ENCODE peak calls at places on chromosomes 1 and 21, in nine cellular contexts. One of them, this sample, is unnamed.

GRCh38 chr1:212791261-212791675 is 309 bp downstream of the NSL1 start:
- DNase-seq in fibroblast of the aortic adventitia: peak
- DNase-seq in GM12878: no peak
- DNase-seq in GM12864: no peak
- DNase-seq in AG04450: no peak
- DNase-seq in heart left ventricle: no peak
- DNase-seq in adipocyte: peak
- DNase-seq in fibroblast of mammary gland: peak
- DNase-seq in cardiac fibroblast: peak
- DNase-seq in this sample: no peak

GRCh38 chr1:209326876-209327275 is 256.6 kb upstream of the CAMK1G start:
- DNase-seq in AG04450: no peak
- DNase-seq in fibroblast of mammary gland: no peak
- DNase-seq in heart left ventricle: no peak
- DNase-seq in adipocyte: no peak
- DNase-seq in GM12878: no peak
- DNase-seq in GM12864: no peak
- DNase-seq in fibroblast of the aortic adventitia: no peak
- DNase-seq in cardiac fibroblast: no peak
- DNase-seq in this sample: no peak

GRCh38 chr1:63662846-63663245 is 69.6 kb downstream of the PGM1 start:
- DNase-seq in fibroblast of the aortic adventitia: peak
- DNase-seq in GM12878: no peak
- DNase-seq in cardiac fibroblast: peak
- DNase-seq in heart left ventricle: no peak
- DNase-seq in GM12864: no peak
- DNase-seq in AG04450: no peak
- DNase-seq in adipocyte: no peak
- DNase-seq in fibroblast of mammary gland: peak
- DNase-seq in this sample: peak

GRCh38 chr1:234956821-234957329 is 171.8 kb downstream of the TOMM20 start:
- DNase-seq in adipocyte: no peak
- DNase-seq in heart left ventricle: no peak
- DNase-seq in GM12878: no peak
- DNase-seq in GM12864: no peak
- DNase-seq in fibroblast of mammary gland: no peak
- DNase-seq in AG04450: no peak
- DNase-seq in cardiac fibroblast: no peak
- DNase-seq in fibroblast of the aortic adventitia: no peak
- DNase-seq in this sample: no peak

GRCh38 chr1:71270394-71270793 is 189.6 kb upstream of the ZRANB2 start:
- DNase-seq in fibroblast of mammary gland: no peak
- DNase-seq in heart left ventricle: no peak
- DNase-seq in cardiac fibroblast: no peak
- DNase-seq in GM12864: no peak
- DNase-seq in AG04450: no peak
- DNase-seq in adipocyte: no peak
- DNase-seq in fibroblast of the aortic adventitia: no peak
- DNase-seq in GM12878: no peak
- DNase-seq in this sample: no peak

GRCh38 chr21:32702702-32703101 is 25.1 kb downstream of the SYNJ1 start:
- DNase-seq in fibroblast of the aortic adventitia: peak
- DNase-seq in AG04450: peak
- DNase-seq in GM12864: no peak
- DNase-seq in cardiac fibroblast: peak
- DNase-seq in GM12878: no peak
- DNase-seq in heart left ventricle: no peak
- DNase-seq in adipocyte: no peak
- DNase-seq in fibroblast of mammary gland: peak
- DNase-seq in this sample: peak

GRCh38 chr1:100950311-100950710 is 54.4 kb downstream of the SLC30A7 start:
- DNase-seq in adipocyte: no peak
- DNase-seq in AG04450: no peak
- DNase-seq in GM12864: no peak
- DNase-seq in GM12878: no peak
- DNase-seq in cardiac fibroblast: no peak
- DNase-seq in fibroblast of the aortic adventitia: peak
- DNase-seq in heart left ventricle: no peak
- DNase-seq in fibroblast of mammary gland: no peak
- DNase-seq in this sample: no peak

GRCh38 chr1:19921310-19921709 is 2.1 kb downstream of the PLA2G2E start:
- DNase-seq in fibroblast of mammary gland: no peak
- DNase-seq in heart left ventricle: no peak
- DNase-seq in fibroblast of the aortic adventitia: no peak
- DNase-seq in adipocyte: no peak
- DNase-seq in GM12878: no peak
- DNase-seq in cardiac fibroblast: no peak
- DNase-seq in GM12864: no peak
- DNase-seq in AG04450: no peak
- DNase-seq in this sample: no peak

GRCh38 chr1:151993084-151993733 is 450 bp downstream of the S100A10 start:
- DNase-seq in GM12864: no peak
- DNase-seq in adipocyte: peak
- DNase-seq in fibroblast of the aortic adventitia: no peak
- DNase-seq in GM12878: no peak
- DNase-seq in heart left ventricle: peak
- DNase-seq in AG04450: no peak
- DNase-seq in cardiac fibroblast: no peak
- DNase-seq in fibroblast of mammary gland: no peak
- DNase-seq in this sample: no peak

GRCh38 chr1:107184888-107185287 is 44.0 kb downstream of the NTNG1 start:
- DNase-seq in cardiac fibroblast: no peak
- DNase-seq in heart left ventricle: no peak
- DNase-seq in AG04450: no peak
- DNase-seq in GM12864: no peak
- DNase-seq in fibroblast of the aortic adventitia: no peak
- DNase-seq in GM12878: no peak
- DNase-seq in adipocyte: no peak
- DNase-seq in fibroblast of mammary gland: no peak
- DNase-seq in this sample: no peak

GRCh38 chr1:42259059-42259738 is 75.8 kb downstream of the FOXJ3 start:
- DNase-seq in fibroblast of the aortic adventitia: peak
- DNase-seq in AG04450: no peak
- DNase-seq in GM12864: peak
- DNase-seq in GM12878: peak
- DNase-seq in cardiac fibroblast: peak
- DNase-seq in heart left ventricle: no peak
- DNase-seq in fibroblast of mammary gland: peak
- DNase-seq in adipocyte: peak
- DNase-seq in this sample: peak

GRCh38 chr1:12076425-12077005 is 13.4 kb downstream of the TNFRSF8 start:
- DNase-seq in cardiac fibroblast: no peak
- DNase-seq in AG04450: no peak
- DNase-seq in GM12864: no peak
- DNase-seq in fibroblast of mammary gland: no peak
- DNase-seq in fibroblast of the aortic adventitia: no peak
- DNase-seq in adipocyte: no peak
- DNase-seq in heart left ventricle: no peak
- DNase-seq in GM12878: no peak
- DNase-seq in this sample: no peak

GRCh38 chr1:12072741-12073140 is 9.6 kb downstream of the TNFRSF8 start:
- DNase-seq in fibroblast of the aortic adventitia: no peak
- DNase-seq in GM12878: no peak
- DNase-seq in heart left ventricle: no peak
- DNase-seq in fibroblast of mammary gland: no peak
- DNase-seq in GM12864: no peak
- DNase-seq in cardiac fibroblast: no peak
- DNase-seq in AG04450: no peak
- DNase-seq in adipocyte: no peak
- DNase-seq in this sample: no peak

GRCh38 chr1:12078575-12078937 is 15.5 kb downstream of the TNFRSF8 start:
- DNase-seq in cardiac fibroblast: no peak
- DNase-seq in adipocyte: no peak
- DNase-seq in GM12864: no peak
- DNase-seq in fibroblast of mammary gland: no peak
- DNase-seq in fibroblast of the aortic adventitia: no peak
- DNase-seq in AG04450: no peak
- DNase-seq in heart left ventricle: no peak
- DNase-seq in GM12878: no peak
- DNase-seq in this sample: no peak

GRCh38 chr1:12073796-12074195 is 10.7 kb downstream of the TNFRSF8 start:
- DNase-seq in cardiac fibroblast: no peak
- DNase-seq in heart left ventricle: no peak
- DNase-seq in fibroblast of mammary gland: no peak
- DNase-seq in AG04450: no peak
- DNase-seq in GM12864: no peak
- DNase-seq in fibroblast of the aortic adventitia: no peak
- DNase-seq in adipocyte: no peak
- DNase-seq in GM12878: no peak
- DNase-seq in this sample: no peak

DNA sequence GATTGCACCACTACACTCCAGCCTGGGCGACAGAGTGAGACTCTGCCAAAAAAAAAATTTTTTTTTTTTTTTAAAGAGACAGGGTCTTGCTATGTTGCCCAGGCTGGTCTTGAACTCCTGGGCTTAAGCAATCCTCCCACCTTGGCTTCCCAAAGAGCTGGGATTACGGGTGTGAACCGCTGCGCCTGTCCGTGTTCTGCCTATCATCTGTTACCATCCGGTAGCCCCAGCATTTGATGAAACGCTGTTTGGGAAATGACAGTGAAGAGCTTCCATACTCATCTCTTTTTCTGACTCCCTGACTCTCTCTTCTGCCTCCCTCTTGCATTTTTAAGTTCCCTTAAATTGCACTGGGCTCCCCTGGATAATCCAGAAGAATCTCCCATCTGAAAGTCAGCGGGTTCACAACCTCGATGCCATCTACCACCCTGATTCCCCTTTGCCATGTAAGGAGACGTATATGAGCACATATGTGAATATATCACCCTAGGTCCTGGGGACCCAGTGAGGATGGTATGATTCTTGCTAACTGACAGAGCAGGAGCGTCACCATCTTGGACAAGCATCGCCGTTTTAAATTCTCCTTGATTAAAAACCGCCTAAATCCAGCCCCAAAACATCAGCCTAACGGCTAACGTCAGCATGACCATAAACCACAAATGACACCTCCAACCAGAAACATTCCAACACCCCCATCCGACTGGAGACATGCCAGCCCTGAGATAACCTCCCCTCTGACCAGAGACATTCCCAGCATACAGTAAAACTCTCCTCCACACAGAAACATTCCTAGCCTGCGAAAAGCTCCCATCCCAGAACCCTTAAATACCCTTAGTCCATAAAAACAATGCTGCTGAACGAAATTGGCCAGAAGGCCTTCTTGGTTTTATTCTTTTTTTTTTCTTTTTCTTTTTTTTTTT is 12.4 kb downstream of the TNFRSF8 start:
- DNase-seq in fibroblast of mammary gland: peak
- DNase-seq in GM12878: no peak
- DNase-seq in adipocyte: no peak
- DNase-seq in heart left ventricle: peak
- DNase-seq in AG04450: peak
- DNase-seq in cardiac fibroblast: peak
- DNase-seq in GM12864: no peak
- DNase-seq in fibroblast of the aortic adventitia: peak
- DNase-seq in this sample: peak
- H3K4me3 ChIP-seq in fibroblast of mammary gland: no peak
- H3K4me3 ChIP-seq in GM12878: no peak
- H3K4me3 ChIP-seq in adipocyte: no peak
- H3K4me3 ChIP-seq in heart left ventricle: no peak
- H3K4me3 ChIP-seq in AG04450: no peak
- H3K4me3 ChIP-seq in cardiac fibroblast: no peak
- H3K4me3 ChIP-seq in GM12864: no peak
- H3K4me3 ChIP-seq in fibroblast of the aortic adventitia: no peak
- H3K4me3 ChIP-seq in this sample: no peak

GRCh38 chr1:89844236-89844807 is 23.5 kb downstream of the LRRC8D start:
- DNase-seq in adipocyte: no peak
- DNase-seq in fibroblast of mammary gland: no peak
- DNase-seq in heart left ventricle: no peak
- DNase-seq in cardiac fibroblast: peak
- DNase-seq in GM12864: no peak
- DNase-seq in GM12878: no peak
- DNase-seq in AG04450: no peak
- DNase-seq in fibroblast of the aortic adventitia: peak
- DNase-seq in this sample: no peak
- H3K4me3 ChIP-seq in adipocyte: peak
- H3K4me3 ChIP-seq in fibroblast of mammary gland: peak
- H3K4me3 ChIP-seq in heart left ventricle: peak
- H3K4me3 ChIP-seq in cardiac fibroblast: peak
- H3K4me3 ChIP-seq in GM12864: peak
- H3K4me3 ChIP-seq in GM12878: peak
- H3K4me3 ChIP-seq in AG04450: peak
- H3K4me3 ChIP-seq in fibroblast of the aortic adventitia: peak
- H3K4me3 ChIP-seq in this sample: peak

DNA sequence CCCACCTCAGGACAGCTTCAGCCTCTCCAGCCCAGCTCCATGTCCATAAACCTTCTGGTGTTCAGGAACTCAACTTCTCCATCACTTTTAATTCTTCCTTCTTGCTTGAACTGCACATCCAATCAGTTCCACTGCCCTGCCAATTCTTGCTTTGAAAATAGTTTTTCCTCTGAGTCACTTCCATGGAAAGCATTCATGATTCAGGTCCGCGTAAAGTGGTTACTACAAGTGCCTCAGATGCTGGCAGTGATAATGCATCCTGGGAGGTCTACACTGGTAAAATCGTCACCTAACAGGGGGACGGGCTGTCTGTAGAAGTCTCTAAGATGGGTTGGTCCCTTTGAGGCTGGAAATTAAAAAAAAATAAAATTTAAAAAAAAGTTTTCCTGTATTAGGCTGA is 25.9 kb upstream of the RCAN1 start:
- DNase-seq in heart left ventricle: no peak
- DNase-seq in cardiac fibroblast: peak
- DNase-seq in fibroblast of the aortic adventitia: peak
- DNase-seq in GM12878: no peak
- DNase-seq in AG04450: peak
- DNase-seq in fibroblast of mammary gland: peak
- DNase-seq in adipocyte: peak
- DNase-seq in GM12864: no peak
- DNase-seq in this sample: peak
- H3K4me3 ChIP-seq in heart left ventricle: no peak
- H3K4me3 ChIP-seq in cardiac fibroblast: no peak
- H3K4me3 ChIP-seq in fibroblast of the aortic adventitia: no peak
- H3K4me3 ChIP-seq in GM12878: peak
- H3K4me3 ChIP-seq in AG04450: no peak
- H3K4me3 ChIP-seq in fibroblast of mammary gland: no peak
- H3K4me3 ChIP-seq in adipocyte: peak
- H3K4me3 ChIP-seq in GM12864: no peak
- H3K4me3 ChIP-seq in this sample: no peak

DNA sequence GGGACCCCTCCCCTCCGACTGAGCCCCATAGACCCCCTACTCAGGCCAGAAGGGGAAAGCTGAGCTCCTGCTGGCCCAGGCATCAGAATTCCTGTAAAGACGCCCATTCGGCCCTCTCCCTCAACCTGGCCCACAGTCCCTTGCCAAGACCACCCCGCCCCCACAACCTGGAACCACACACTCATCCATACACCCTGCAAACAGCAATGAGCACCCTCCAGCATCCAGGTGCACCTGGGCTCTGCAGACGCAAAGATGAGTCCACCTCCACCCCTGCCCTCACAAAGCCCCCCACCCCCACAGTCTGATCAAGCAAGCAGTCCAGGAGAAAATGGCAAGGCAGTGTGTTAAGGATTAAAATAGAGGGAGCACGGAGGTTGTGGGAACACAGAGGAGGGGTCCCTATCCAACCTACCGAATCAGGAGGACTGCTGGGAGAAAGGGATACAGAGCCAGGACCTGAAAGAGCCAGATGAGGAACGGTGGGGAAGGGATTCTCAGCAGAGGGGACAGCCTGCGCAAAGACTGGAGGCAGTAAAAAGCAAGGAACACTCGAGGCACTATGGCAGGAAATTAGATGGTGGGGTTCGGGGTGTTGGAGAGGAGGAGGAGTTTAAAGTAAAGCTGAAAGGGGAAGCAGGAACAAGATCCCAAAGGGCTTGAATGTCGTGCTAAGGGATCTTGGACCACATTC is 67.3 kb upstream of the LAPTM5 start:
- DNase-seq in cardiac fibroblast: no peak
- DNase-seq in fibroblast of mammary gland: no peak
- DNase-seq in heart left ventricle: no peak
- DNase-seq in AG04450: no peak
- DNase-seq in adipocyte: no peak
- DNase-seq in fibroblast of the aortic adventitia: no peak
- DNase-seq in GM12864: no peak
- DNase-seq in GM12878: no peak
- DNase-seq in this sample: no peak
- H3K4me3 ChIP-seq in cardiac fibroblast: peak
- H3K4me3 ChIP-seq in fibroblast of mammary gland: peak
- H3K4me3 ChIP-seq in heart left ventricle: peak
- H3K4me3 ChIP-seq in AG04450: peak
- H3K4me3 ChIP-seq in adipocyte: peak
- H3K4me3 ChIP-seq in fibroblast of the aortic adventitia: peak
- H3K4me3 ChIP-seq in GM12864: no peak
- H3K4me3 ChIP-seq in GM12878: no peak
- H3K4me3 ChIP-seq in this sample: peak